ENCODE peak calls at places on chromosomes 1 and 21, in five cellular contexts. H, I, O, X and W are unnamed samples.

GRCh38 chr1:150622219-150622975 is 7.0 kb downstream of the ENSA start:
- DNase-seq in H (no peak), I (no peak), O (peak; percentile 49), X (no peak), W (no peak)

GRCh38 chr1:153944822-153945117 is 1.7 kb downstream of the DENND4B start:
- DNase-seq in H (no peak), I (no peak), O (no peak), X (no peak), W (no peak)

GRCh38 chr1:119651133-119651532 is 3.1 kb upstream of the ZNF697 start:
- DNase-seq in H (no peak), I (no peak), O (no peak), X (no peak), W (no peak)

GRCh38 chr1:21814241-21814918 is 2.3 kb downstream of the LDLRAD2 start:
- DNase-seq in H (no peak), I (peak; percentile 94), O (peak; percentile 57), X (no peak), W (no peak)

GRCh38 chr1:154190550-154190949 is 1.4 kb downstream of the TPM3 start:
- DNase-seq in H (no peak), I (no peak), O (no peak), X (peak; percentile 44), W (no peak)

GRCh38 chr1:154866995-154867795 is 2.9 kb downstream of the KCNN3 start:
- DNase-seq in H (no peak), I (peak; percentile 64), O (no peak), X (no peak), W (no peak)

GRCh38 chr1:3653286-3653618 is 936 bp downstream of the TP73 start:
- DNase-seq in H (no peak), I (no peak), O (peak; percentile 38), X (no peak), W (no peak)

GRCh38 chr1:200041337-200042118 is 14.0 kb downstream of the NR5A2 start:
- DNase-seq in H (no peak), I (no peak), O (no peak), X (no peak), W (no peak)

GRCh38 chr1:205375816-205376545 is 19.3 kb upstream of the KLHDC8A start:
- DNase-seq in H (no peak), I (no peak), O (no peak), X (peak; percentile 33), W (peak; percentile 16)

GRCh38 chr1:234707641-234708040 is 97.7 kb upstream of the IRF2BP2 start:
- DNase-seq in H (no peak), I (no peak), O (no peak), X (no peak), W (no peak)

GRCh38 chr1:206937437-206937836 is 8.8 kb downstream of the PIGR start:
- DNase-seq in H (no peak), I (no peak), O (no peak), X (no peak), W (no peak)

GRCh38 chr1:4700801-4701200 is 46.4 kb downstream of the AJAP1 start:
- DNase-seq in H (no peak), I (no peak), O (no peak), X (no peak), W (no peak)

GRCh38 chr1:232226197-232226681 is 403.7 kb downstream of the SIPA1L2 start:
- DNase-seq in H (no peak), I (no peak), O (no peak), X (no peak), W (no peak)

GRCh38 chr1:156165083-156165482 is 11.7 kb downstream of the SEMA4A start:
- DNase-seq in H (no peak), I (no peak), O (no peak), X (no peak), W (no peak)

GRCh38 chr1:223674119-223674890 is 8.8 kb upstream of the CAPN8 start:
- DNase-seq in H (no peak), I (no peak), O (no peak), X (no peak), W (no peak)

GRCh38 chr1:196910208-196910607 is 22.4 kb downstream of the CFHR4 start:
- DNase-seq in H (no peak), I (no peak), O (no peak), X (no peak), W (no peak)

GRCh38 chr1:226424228-226425003 is 16.5 kb upstream of the PARP1 start:
- DNase-seq in H (no peak), I (peak; percentile 64), O (no peak), X (no peak), W (peak; percentile 28)

GRCh38 chr1:170586321-170586855 is 54.4 kb downstream of the GORAB start:
- DNase-seq in H (no peak), I (no peak), O (no peak), X (no peak), W (no peak)

GRCh38 chr1:9561429-9561828 is 22.2 kb downstream of the SLC25A33 start:
- DNase-seq in H (no peak), I (peak; percentile 30), O (peak; percentile 56), X (no peak), W (no peak)

GRCh38 chr21:42218836-42219605 is at the start of gene ABCG1:
- DNase-seq in H (no peak), I (peak; percentile 89), O (peak; percentile 43), X (no peak), W (no peak)

GRCh38 chr1:26728645-26729044 is 32.8 kb downstream of the ARID1A start:
- DNase-seq in H (no peak), I (no peak), O (no peak), X (no peak), W (no peak)

GRCh38 chr1:208165659-208166058 is 78.5 kb downstream of the PLXNA2 start:
- DNase-seq in H (no peak), I (no peak), O (no peak), X (no peak), W (no peak)

GRCh38 chr1:178374016-178374415 is 122.7 kb downstream of the CLEC20A start:
- DNase-seq in H (no peak), I (no peak), O (no peak), X (no peak), W (no peak)

GRCh38 chr1:179831225-179831624 is 46.4 kb downstream of the TOR1AIP2 start:
- DNase-seq in H (no peak), I (no peak), O (no peak), X (no peak), W (no peak)

GRCh38 chr1:64097859-64098258 is 105.6 kb upstream of the UBE2U start:
- DNase-seq in H (no peak), I (no peak), O (no peak), X (no peak), W (no peak)

GRCh38 chr1:77540501-77541161 is 141.8 kb downstream of the ZZZ3 start:
- DNase-seq in H (no peak), I (no peak), O (no peak), X (no peak), W (no peak)

GRCh38 chr1:57471995-57472394 is 48.1 kb upstream of the DAB1 start:
- DNase-seq in H (no peak), I (no peak), O (no peak), X (no peak), W (no peak)

GRCh38 chr1:5705751-5706150 is 286.5 kb downstream of the NPHP4 start:
- DNase-seq in H (no peak), I (no peak), O (no peak), X (no peak), W (no peak)

GRCh38 chr1:18684306-18684705 is 53.7 kb downstream of the PAX7 start:
- DNase-seq in H (no peak), I (no peak), O (no peak), X (no peak), W (no peak)

GRCh38 chr1:18682375-18682774 is 51.7 kb downstream of the PAX7 start:
- DNase-seq in H (no peak), I (no peak), O (peak; percentile 40), X (no peak), W (no peak)

GRCh38 chr1:18686540-18686939 is 55.9 kb downstream of the PAX7 start:
- DNase-seq in H (no peak), I (no peak), O (no peak), X (no peak), W (no peak)

GRCh38 chr1:18676431-18676830 is 45.8 kb downstream of the PAX7 start:
- DNase-seq in H (no peak), I (no peak), O (no peak), X (peak; percentile 33), W (no peak)

DNA sequence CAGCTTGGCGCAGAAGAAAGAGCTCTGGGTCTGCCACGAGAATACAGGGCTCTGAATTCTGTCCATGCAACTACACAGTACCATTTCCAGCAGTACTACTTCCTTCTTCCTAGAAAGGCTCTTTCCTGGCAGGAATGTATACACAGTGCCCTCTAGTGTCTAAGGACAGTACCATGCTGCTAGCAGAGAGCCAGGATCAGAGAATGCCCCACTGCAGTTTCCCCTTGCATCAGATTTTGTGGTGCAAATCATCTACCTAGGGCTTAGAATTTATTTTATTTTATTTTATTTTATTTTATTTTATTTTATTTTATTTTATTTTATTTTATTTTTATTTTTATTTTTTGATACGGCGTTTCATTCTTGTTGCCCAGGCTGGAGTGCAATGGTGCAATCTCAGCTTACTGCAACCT is 50.8 kb downstream of the PAX7 start:
- DNase-seq in H (no peak), I (peak; percentile 78), O (peak; percentile 87), X (peak; percentile 53), W (peak; percentile 29)
- TF ChIP-seq CTCF in H (peak; percentile 53), I (peak; percentile 60), O (peak; percentile 78), X (peak; percentile 68), W (peak; percentile 81)

GRCh38 chr21:39141502-39141901 is 41.7 kb downstream of the PSMG1 start:
- DNase-seq in H (no peak), I (peak; percentile 57), O (no peak), X (no peak), W (no peak)
- TF ChIP-seq ZBTB33 in H (no peak), I (no peak), O (no peak), X (no peak), W (no peak)

GRCh38 chr1:38586993-38587646 is 272.5 kb downstream of the RRAGC start:
- DNase-seq in H (peak; percentile 17), I (peak; percentile 72), O (peak; percentile 88), X (peak; percentile 26), W (peak; percentile 24)
- TF ChIP-seq CTCF in H (peak; percentile 92), I (peak; percentile 76), O (peak; percentile 99), X (peak; percentile 86), W (peak; percentile 97)

GRCh38 chr1:159211331-159212136 is 6.9 kb downstream of the ACKR1 start:
- DNase-seq in H (no peak), I (peak; percentile 58), O (peak; percentile 63), X (peak; percentile 11), W (peak; percentile 21)

GRCh38 chr1:159208460-159208825 is 3.8 kb downstream of the ACKR1 start:
- DNase-seq in H (no peak), I (no peak), O (no peak), X (no peak), W (no peak)

GRCh38 chr1:159212596-159212995 is 7.9 kb downstream of the ACKR1 start:
- DNase-seq in H (no peak), I (no peak), O (no peak), X (no peak), W (no peak)

GRCh38 chr1:159218846-159219636 is 14.4 kb downstream of the ACKR1 start:
- DNase-seq in H (no peak), I (no peak), O (no peak), X (no peak), W (no peak)

DNA sequence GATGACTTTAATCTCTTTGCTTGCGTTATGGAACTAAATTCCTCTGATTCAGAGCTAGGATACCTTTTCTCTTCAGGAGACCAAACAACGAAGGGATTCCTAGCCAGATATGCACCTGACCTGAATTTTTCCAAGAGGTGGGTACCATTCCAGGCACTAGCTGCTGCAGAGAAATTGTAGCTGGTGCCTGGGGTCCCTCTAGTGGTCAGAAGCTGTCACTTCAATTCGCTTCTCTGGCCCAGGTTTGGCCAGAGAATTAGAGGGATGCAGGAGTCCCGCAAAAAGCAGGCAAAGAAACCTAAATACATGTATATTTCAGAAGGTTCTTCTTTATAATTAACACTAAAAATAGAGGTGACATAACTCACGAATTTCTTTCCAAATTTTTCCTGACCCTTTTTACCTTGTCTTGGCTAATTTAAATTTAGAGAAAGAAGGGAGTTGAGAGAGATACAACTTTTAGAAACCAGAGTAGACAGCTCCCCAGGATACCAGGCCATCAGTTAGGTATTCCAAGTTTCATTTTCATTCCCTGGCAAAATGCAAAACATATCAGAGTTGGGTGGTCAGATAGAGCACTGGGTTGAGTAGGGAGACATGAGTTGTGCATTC is 9.6 kb downstream of the ACKR1 start:
- DNase-seq in H (no peak), I (peak; percentile 65), O (peak; percentile 72), X (peak; percentile 8), W (peak; percentile 10)
- TF ChIP-seq ZBTB33 in H (no peak), I (no peak), O (no peak), X (no peak), W (no peak)